ENCODE peak calls at places on chromosomes 6 and 20, in ten cellular contexts. P is small intestine; D is aorta; Y is GM23248; M is mesenchymal stem cell; L is heart right ventricle; X is endothelial cell of umbilical vein; O is lower lobe of right lung; B is Panc1; E is CD8-positive, alpha-beta T cell. S is an unnamed sample.

GRCh38 chr6:134287863-134288537 is 29.9 kb downstream of the SGK1 start:
- DNase-seq in E (no peak), D (no peak), M (peak), Y (peak), L (no peak), O (no peak), P (no peak), B (no peak), X (peak), S (no peak)

GRCh38 chr6:6915813-6916547 is 191.8 kb upstream of the RREB1 start:
- DNase-seq in X (peak), D (no peak), L (peak), P (peak), M (peak), Y (peak), E (no peak), O (peak), B (no peak), S (no peak)

GRCh38 chr6:165725201-165725600 is 62.2 kb upstream of the PDE10A start:
- DNase-seq in E (no peak), P (no peak), O (no peak), B (no peak), L (no peak), M (no peak), X (no peak), D (no peak), Y (no peak), S (no peak)

GRCh38 chr6:166520905-166521834 is 65.3 kb downstream of the RAMACL start:
- DNase-seq in X (no peak), D (no peak), L (no peak), O (no peak), M (no peak), E (no peak), P (no peak), B (no peak), Y (peak), S (no peak)

GRCh38 chr20:10708342-10709185 is 34.8 kb upstream of the JAG1 start:
- DNase-seq in L (no peak), P (peak), E (no peak), O (no peak), Y (peak), D (no peak), M (peak), B (no peak), X (peak), S (no peak)

GRCh38 chr20:14114049-14114448 is 118.7 kb downstream of the MACROD2 start:
- DNase-seq in L (no peak), P (no peak), E (no peak), Y (no peak), M (no peak), X (no peak), D (no peak), B (no peak), O (no peak), S (no peak)

GRCh38 chr20:19907326-19908056 is 109.7 kb upstream of the NAA20 start:
- DNase-seq in Y (no peak), O (peak), B (no peak), E (no peak), L (peak), M (peak), P (no peak), X (peak), D (peak), S (no peak)

GRCh38 chr6:144478487-144478886 is 193.4 kb downstream of the UTRN start:
- DNase-seq in D (no peak), M (no peak), Y (peak), L (peak), B (no peak), X (no peak), E (no peak), P (no peak), O (no peak), S (no peak)

GRCh38 chr6:106119526-106119925 is 33.4 kb downstream of the PRDM1 start:
- DNase-seq in Y (no peak), P (no peak), M (peak), E (no peak), X (no peak), B (no peak), L (no peak), O (peak), D (no peak), S (no peak)

GRCh38 chr6:35080821-35081425 is 60.2 kb downstream of the TCP11 start:
- DNase-seq in B (no peak), Y (no peak), O (no peak), P (no peak), D (peak), X (no peak), L (no peak), M (no peak), E (no peak), S (peak)

GRCh38 chr6:35080016-35080680 is 61.0 kb downstream of the TCP11 start:
- DNase-seq in L (no peak), E (no peak), X (no peak), O (no peak), M (no peak), Y (no peak), D (no peak), P (no peak), B (no peak), S (peak)

GRCh38 chr6:35078896-35079295 is 62.2 kb downstream of the TCP11 start:
- DNase-seq in M (no peak), Y (no peak), X (no peak), L (no peak), E (no peak), D (no peak), B (no peak), O (no peak), P (no peak), S (peak)

GRCh38 chr6:35078226-35078850 is 62.8 kb downstream of the TCP11 start:
- DNase-seq in L (no peak), X (no peak), D (peak), O (no peak), E (no peak), Y (no peak), P (no peak), B (no peak), M (no peak), S (no peak)

DNA sequence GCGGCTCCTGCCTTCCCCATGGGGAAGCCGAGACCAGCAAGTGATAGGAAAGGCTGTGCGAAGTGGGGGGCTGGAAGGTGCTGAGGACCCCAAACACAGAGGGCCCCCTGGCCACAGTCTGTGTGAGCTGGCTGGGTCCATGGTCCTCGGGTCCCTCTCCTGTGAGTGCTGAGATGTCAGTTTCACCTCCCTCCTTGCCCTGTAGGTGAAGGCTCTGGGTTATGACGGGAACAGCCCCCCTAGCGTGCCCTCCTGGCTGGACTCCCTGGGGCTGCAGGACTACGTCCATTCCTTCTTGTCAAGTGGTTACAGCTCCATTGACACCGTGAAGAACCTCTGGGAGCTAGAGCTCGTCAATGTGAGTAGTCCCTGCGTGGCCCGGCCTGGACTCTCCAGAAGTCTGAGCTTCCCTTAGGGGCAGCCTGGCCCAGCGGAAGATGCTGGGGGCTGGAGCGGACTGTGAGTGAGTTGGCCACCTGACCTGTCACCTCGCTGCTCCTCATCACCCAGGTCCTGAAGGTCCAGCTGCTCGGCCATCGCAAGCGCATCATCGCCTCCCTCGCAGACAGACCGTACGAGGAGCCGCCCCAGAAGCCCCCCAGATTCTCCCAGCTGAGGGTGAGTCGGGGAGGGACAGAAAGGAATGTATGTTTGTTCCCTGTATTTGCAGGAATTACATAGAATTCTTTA is 61.7 kb downstream of the TCP11 start:
- DNase-seq in L (no peak), M (no peak), E (no peak), O (no peak), P (no peak), X (no peak), Y (no peak), B (no peak), D (no peak), S (no peak)
- H3K27ac ChIP-seq in L (no peak), M (no peak), E (no peak), O (no peak), P (no peak), X (no peak), Y (no peak), B (no peak), D (no peak), S (no peak)

GRCh38 chr6:110681543-110682459 is 133.5 kb downstream of the CDK19 start:
- DNase-seq in D (no peak), E (no peak), O (no peak), M (peak), X (no peak), L (no peak), B (no peak), P (peak), Y (peak), S (no peak)
- H3K27ac ChIP-seq in D (no peak), E (no peak), O (no peak), M (no peak), X (no peak), L (peak), B (peak), P (no peak), Y (no peak), S (peak)

GRCh38 chr20:50322703-50323131 is 132.1 kb downstream of the CEBPB start:
- DNase-seq in O (no peak), X (no peak), M (no peak), D (no peak), P (no peak), Y (no peak), L (no peak), E (no peak), B (no peak), S (peak)

GRCh38 chr20:50321797-50322480 is 131.3 kb downstream of the CEBPB start:
- DNase-seq in P (no peak), Y (peak), O (peak), D (no peak), X (no peak), M (peak), B (no peak), E (no peak), L (no peak), S (no peak)

GRCh38 chr20:50318709-50319108 is 128.1 kb downstream of the CEBPB start:
- DNase-seq in L (no peak), Y (no peak), D (no peak), E (no peak), P (no peak), B (no peak), M (no peak), O (no peak), X (no peak), S (no peak)

GRCh38 chr20:50320910-50321796 is 130.5 kb downstream of the CEBPB start:
- DNase-seq in L (peak), O (peak), P (peak), D (peak), E (no peak), B (no peak), Y (peak), X (peak), M (peak), S (no peak)

GRCh38 chr20:50320005-50320909 is 129.6 kb downstream of the CEBPB start:
- DNase-seq in B (no peak), L (no peak), O (peak), X (no peak), E (no peak), Y (no peak), D (no peak), P (no peak), M (no peak), S (no peak)
- H3K27ac ChIP-seq in B (no peak), L (no peak), O (peak), X (no peak), E (no peak), Y (peak), D (peak), P (peak), M (peak), S (no peak)

GRCh38 chr6:90384720-90385119 is 88.1 kb upstream of the BACH2 start:
- DNase-seq in E (no peak), P (no peak), L (no peak), Y (no peak), M (no peak), B (no peak), X (no peak), O (no peak), D (no peak), S (no peak)

GRCh38 chr6:90388395-90388794 is 91.8 kb upstream of the BACH2 start:
- DNase-seq in Y (no peak), M (no peak), O (no peak), X (no peak), L (no peak), P (no peak), D (no peak), E (no peak), B (no peak), S (no peak)

GRCh38 chr6:90386796-90387390 is 90.2 kb upstream of the BACH2 start:
- DNase-seq in P (no peak), M (no peak), O (no peak), B (no peak), Y (no peak), X (no peak), L (no peak), E (no peak), D (no peak), S (no peak)

GRCh38 chr6:90387826-90388225 is 91.2 kb upstream of the BACH2 start:
- DNase-seq in Y (no peak), E (no peak), D (no peak), M (no peak), X (no peak), P (no peak), O (no peak), L (no peak), B (no peak), S (no peak)

GRCh38 chr6:90385914-90386313 is 89.3 kb upstream of the BACH2 start:
- DNase-seq in D (no peak), Y (no peak), E (no peak), L (no peak), X (no peak), M (no peak), O (no peak), B (no peak), P (no peak), S (no peak)
- H3K27ac ChIP-seq in D (no peak), Y (no peak), E (no peak), L (no peak), X (no peak), M (no peak), O (no peak), B (no peak), P (no peak), S (no peak)

GRCh38 chr20:18166939-18167338 is 29.3 kb downstream of the KAT14 start:
- DNase-seq in E (no peak), X (no peak), L (no peak), B (no peak), Y (no peak), P (no peak), D (no peak), M (no peak), O (no peak), S (no peak)
- H3K27ac ChIP-seq in E (no peak), X (no peak), L (no peak), B (no peak), Y (no peak), P (no peak), D (no peak), M (no peak), O (no peak), S (no peak)

DNA sequence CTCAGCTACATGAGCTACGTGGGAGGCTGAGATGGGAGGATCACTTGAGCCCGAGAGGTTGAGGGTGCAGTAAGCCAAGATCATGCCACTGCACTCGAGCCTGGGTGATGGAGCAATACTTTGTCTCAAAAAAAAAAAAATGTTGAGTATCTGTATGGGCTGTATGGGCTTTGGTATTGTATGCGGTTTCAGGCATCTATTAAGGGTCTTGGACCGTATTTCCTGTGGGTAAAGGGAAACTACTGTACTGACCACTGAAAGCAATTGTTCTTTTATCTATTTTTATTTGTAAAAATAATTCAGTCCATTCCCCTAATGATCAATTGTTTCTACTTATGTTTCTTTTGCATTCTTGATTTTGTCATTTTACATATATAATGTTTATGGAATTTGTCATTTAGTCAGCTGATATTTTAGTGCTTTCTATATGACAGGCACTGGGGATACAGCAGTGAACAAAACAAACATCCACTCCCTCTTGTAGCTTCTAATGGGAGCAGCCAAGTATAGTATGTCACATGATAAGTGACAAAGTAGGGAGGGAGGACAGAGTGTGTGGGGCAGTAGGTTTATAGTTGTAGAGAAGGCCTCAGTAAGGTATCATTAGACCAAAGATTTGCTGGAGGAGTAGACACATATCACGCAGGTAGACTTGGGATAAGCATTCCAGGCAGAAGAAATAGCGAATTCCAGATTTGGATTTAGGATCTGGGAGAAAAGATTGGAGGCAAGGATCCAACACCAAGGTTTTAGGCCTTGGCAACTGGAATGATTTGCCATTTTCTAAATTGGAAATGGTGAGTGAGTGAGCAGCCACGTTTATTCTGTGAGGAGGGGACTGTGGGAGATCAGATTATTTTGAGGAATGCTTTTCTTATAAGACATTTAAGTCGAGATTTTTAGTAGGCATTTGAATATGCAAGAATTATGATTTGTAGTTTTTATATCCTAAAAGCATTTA is 6.0 kb downstream of the PCMT1 start:
- DNase-seq in O (no peak), L (no peak), Y (no peak), B (no peak), X (no peak), D (no peak), E (no peak), M (no peak), P (peak), S (no peak)
- H3K27ac ChIP-seq in O (no peak), L (no peak), Y (no peak), B (no peak), X (no peak), D (peak), E (no peak), M (no peak), P (no peak), S (peak)